ENCODE peak calls at places on chromosomes 12 and 14, in four cellular contexts. N is lower leg skin; Z is CD8-positive, alpha-beta T cell; X is breast epithelium. R is an unnamed sample.
A peak's percentile ranks its signal among the peaks of the same experiment; 100 is the strongest.

GRCh38 chr14:33457617-33458016 is 493.3 kb downstream of the EGLN3 start:
- DNase-seq in N (no peak), Z (no peak), X (no peak), R (no peak)

GRCh38 chr14:25121342-25122129 is 71.6 kb upstream of the STXBP6 start:
- DNase-seq in N (no peak), Z (no peak), X (no peak), R (no peak)

GRCh38 chr14:34685819-34686428 is 28.5 kb downstream of the CFL2 start:
- DNase-seq in N (no peak), Z (no peak), X (no peak), R (no peak)

GRCh38 chr12:62604856-62605255 is 138.2 kb downstream of the MON2 start:
- DNase-seq in N (no peak), Z (no peak), X (no peak), R (no peak)

GRCh38 chr14:55107766-55108554 is 21.1 kb upstream of the LGALS3 start:
- DNase-seq in N (peak; percentile 97), Z (no peak), X (peak; percentile 91), R (peak; percentile 96)

GRCh38 chr12:87127272-87127671 is 871.1 kb upstream of the MGAT4C start:
- DNase-seq in N (no peak), Z (no peak), X (no peak), R (no peak)

GRCh38 chr12:21308785-21309184 is 25.9 kb downstream of the SLCO1A2 start:
- DNase-seq in N (no peak), Z (no peak), X (no peak), R (no peak)

GRCh38 chr14:104142136-104143041 is 4.0 kb downstream of the KIF26A start:
- DNase-seq in N (peak; percentile 70), Z (no peak), X (no peak), R (peak; percentile 52)

GRCh38 chr14:32043624-32044023 is 33.5 kb upstream of the ARHGAP5 start:
- DNase-seq in N (no peak), Z (no peak), X (no peak), R (no peak)

GRCh38 chr14:90575336-90575735 is 178.5 kb downstream of the CALM1 start:
- DNase-seq in N (no peak), Z (no peak), X (no peak), R (no peak)

GRCh38 chr14:96146131-96146771 is 58.4 kb upstream of the BDKRB2 start:
- DNase-seq in N (no peak), Z (no peak), X (peak; percentile 85), R (peak; percentile 71)

GRCh38 chr12:66960704-66961690 is 282.1 kb upstream of the GRIP1 start:
- DNase-seq in N (no peak), Z (no peak), X (no peak), R (no peak)

GRCh38 chr12:3170423-3171194 is 93.4 kb downstream of the TSPAN9 start:
- DNase-seq in N (no peak), Z (no peak), X (no peak), R (no peak)

GRCh38 chr12:54375258-54375579 is 9.3 kb downstream of the ZNF385A start:
- DNase-seq in N (peak; percentile 79), Z (no peak), X (no peak), R (no peak)

GRCh38 chr14:104874571-104875411 is 9.7 kb downstream of the CEP170B start:
- DNase-seq in N (no peak), Z (no peak), X (no peak), R (no peak)

GRCh38 chr14:103280278-103280917 is 53.6 kb upstream of the EIF5 start:
- DNase-seq in N (no peak), Z (no peak), X (peak; percentile 4), R (no peak)

GRCh38 chr12:30626847-30627246 is 68.8 kb downstream of the IPO8 start:
- DNase-seq in N (no peak), Z (no peak), X (no peak), R (no peak)

GRCh38 chr12:19518209-19518608 is 78.9 kb downstream of the AEBP2 start:
- DNase-seq in N (no peak), Z (no peak), X (no peak), R (no peak)

GRCh38 chr12:25524381-25524780 is 28.7 kb downstream of the LMNTD1 start:
- DNase-seq in N (no peak), Z (no peak), X (no peak), R (no peak)

GRCh38 chr14:103445783-103446182 is 60.6 kb downstream of the MARK3 start:
- DNase-seq in N (no peak), Z (no peak), X (no peak), R (no peak)

GRCh38 chr12:71780207-71780822 is 25.7 kb downstream of the RAB21 start:
- DNase-seq in N (no peak), Z (peak; percentile 24), X (no peak), R (no peak)

GRCh38 chr12:6847676-6848075 is 3.4 kb downstream of the CDCA3 start:
- DNase-seq in N (no peak), Z (no peak), X (no peak), R (no peak)

GRCh38 chr12:128823216-128823915 is 392 bp downstream of the SLC15A4 start:
- DNase-seq in N (no peak), Z (no peak), X (no peak), R (no peak)

GRCh38 chr12:20350495-20350894 is 17.8 kb upstream of the PDE3A start:
- DNase-seq in N (no peak), Z (no peak), X (no peak), R (no peak)

GRCh38 chr12:110371408-110372055 is 32.0 kb downstream of the ANAPC7 start:
- DNase-seq in N (peak; percentile 83), Z (no peak), X (no peak), R (peak; percentile 78)

GRCh38 chr12:51961834-51962233 is 10.3 kb downstream of the ACVR1B start:
- DNase-seq in N (peak; percentile 43), Z (no peak), X (no peak), R (peak; percentile 28)

GRCh38 chr12:3035815-3036702 is 41.1 kb upstream of the TSPAN9 start:
- DNase-seq in N (no peak), Z (no peak), X (no peak), R (no peak)

GRCh38 chr12:60693019-60693626 is 1097.3 kb downstream of the SLC16A7 start:
- DNase-seq in N (no peak), Z (no peak), X (no peak), R (no peak)

GRCh38 chr12:124741211-124741610 is 122.5 kb downstream of the SCARB1 start:
- DNase-seq in N (no peak), Z (no peak), X (no peak), R (no peak)

GRCh38 chr14:81170829-81171195 is 49.9 kb downstream of the GTF2A1 start:
- DNase-seq in N (no peak), Z (no peak), X (no peak), R (no peak)

GRCh38 chr14:97381309-97381708 is 584.1 kb downstream of the VRK1 start:
- DNase-seq in N (peak; percentile 39), Z (no peak), X (no peak), R (no peak)

GRCh38 chr12:15627995-15628945 is 160.9 kb downstream of the EPS8 start:
- DNase-seq in N (no peak), Z (no peak), X (no peak), R (no peak)

GRCh38 chr12:106304797-106305196 is 2.3 kb downstream of the TCP11L2 start:
- DNase-seq in N (no peak), Z (no peak), X (no peak), R (no peak)

GRCh38 chr12:106303202-106303820 is 778 bp downstream of the TCP11L2 start:
- DNase-seq in N (peak; percentile 97), Z (peak; percentile 87), X (peak; percentile 80), R (peak; percentile 92)

GRCh38 chr12:106302401-106303201 is at the start of gene TCP11L2:
- DNase-seq in N (peak; percentile 98), Z (peak; percentile 90), X (peak; percentile 82), R (peak; percentile 92)

GRCh38 chr12:106305376-106305775 is 2.8 kb downstream of the TCP11L2 start:
- DNase-seq in N (no peak), Z (no peak), X (no peak), R (no peak)

GRCh38 chr12:106304001-106304421 is 1.5 kb downstream of the TCP11L2 start:
- DNase-seq in N (no peak), Z (no peak), X (no peak), R (no peak)
- H3K4me3 ChIP-seq in N (no peak overlapping the region), Z (peak overlapping the region; percentile 98), X (peak overlapping the region; percentile 95), R (peak overlapping the region; percentile 86)

DNA sequence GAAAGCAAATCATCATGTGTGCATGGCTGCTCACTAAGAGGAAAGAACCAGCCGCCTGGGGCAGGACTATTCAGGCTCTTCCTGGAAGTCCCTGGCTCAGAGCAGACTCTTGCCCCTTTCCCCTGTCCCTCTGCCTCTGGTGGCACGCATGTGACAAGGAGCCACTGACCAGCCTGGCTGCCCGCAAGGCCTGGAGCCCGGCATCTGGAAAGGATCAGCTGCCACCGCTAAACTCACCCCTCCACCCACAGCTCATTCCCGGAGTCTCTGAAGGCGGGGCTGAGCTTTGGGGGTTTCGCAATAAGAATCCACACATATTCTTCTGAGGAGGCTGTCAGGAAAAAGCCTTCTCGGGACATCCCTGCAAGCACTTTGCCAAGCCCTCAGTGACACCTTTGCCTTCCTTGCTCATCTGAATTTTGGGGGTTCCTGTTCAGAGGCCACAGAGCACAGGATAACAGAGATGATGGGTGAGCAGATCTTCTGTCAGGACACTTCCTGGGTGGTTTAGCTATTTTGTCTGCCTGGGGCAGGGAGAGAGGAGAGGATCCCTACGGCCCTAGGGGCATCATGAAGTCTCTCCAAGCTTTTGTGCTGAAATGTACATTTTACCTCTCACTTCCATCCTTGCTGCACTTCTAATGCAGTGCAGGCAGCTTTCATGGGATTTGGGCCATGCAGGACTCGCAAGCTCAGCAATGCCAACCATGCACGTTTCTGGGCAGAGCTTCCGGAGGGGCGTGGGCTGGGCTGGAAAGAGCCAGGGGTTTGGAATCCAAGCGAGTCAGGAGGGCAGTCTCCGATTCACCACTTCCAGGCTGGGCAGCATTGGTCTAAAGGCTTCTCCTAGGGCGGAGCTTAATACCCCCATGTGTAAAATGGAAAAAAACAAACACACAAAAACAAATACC is 124.8 kb upstream of the MAP1LC3B2 start:
- DNase-seq in N (peak; percentile 96), Z (no peak), X (peak; percentile 94), R (peak; percentile 97)
- H3K4me3 ChIP-seq in N (no peak overlapping the region), Z (no peak overlapping the region), X (peak overlapping the region; percentile 50), R (peak overlapping the region; percentile 56)

DNA sequence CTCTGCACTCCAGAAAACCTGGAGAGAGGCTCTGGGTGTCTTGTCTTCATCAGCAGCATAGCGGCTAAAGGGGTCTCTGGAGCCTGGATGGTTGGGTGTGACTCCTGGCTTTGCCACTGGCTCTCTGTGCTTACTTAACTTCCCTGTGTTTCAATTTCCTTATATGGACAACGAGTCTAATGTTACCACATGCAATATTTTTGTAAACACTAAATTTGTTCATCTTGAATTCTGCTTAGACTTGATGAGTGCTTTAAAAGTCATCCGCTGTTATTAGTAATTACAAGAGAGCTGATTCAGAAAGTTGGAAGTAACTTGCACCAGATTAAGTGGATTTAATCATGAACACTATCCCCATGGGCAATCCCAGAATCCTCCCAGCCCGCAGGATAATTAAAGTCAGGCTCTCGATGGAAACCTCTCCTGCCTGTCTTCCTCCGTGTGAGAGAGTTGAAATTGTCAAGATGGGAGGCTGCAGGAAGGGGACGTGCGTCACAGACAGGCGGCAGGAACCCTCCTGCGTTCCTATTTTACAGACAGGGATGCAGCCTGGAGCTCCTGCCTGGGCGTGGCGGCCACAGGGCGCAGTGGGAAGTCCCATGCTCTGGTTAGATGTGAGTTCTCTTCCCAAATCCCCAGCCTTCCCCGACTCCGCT is 201.3 kb downstream of the TTC8 start:
- DNase-seq in N (peak; percentile 88), Z (no peak), X (no peak), R (no peak)
- H3K4me3 ChIP-seq in N (no peak overlapping the region), Z (no peak overlapping the region), X (peak overlapping the region; percentile 13), R (no peak overlapping the region)

DNA sequence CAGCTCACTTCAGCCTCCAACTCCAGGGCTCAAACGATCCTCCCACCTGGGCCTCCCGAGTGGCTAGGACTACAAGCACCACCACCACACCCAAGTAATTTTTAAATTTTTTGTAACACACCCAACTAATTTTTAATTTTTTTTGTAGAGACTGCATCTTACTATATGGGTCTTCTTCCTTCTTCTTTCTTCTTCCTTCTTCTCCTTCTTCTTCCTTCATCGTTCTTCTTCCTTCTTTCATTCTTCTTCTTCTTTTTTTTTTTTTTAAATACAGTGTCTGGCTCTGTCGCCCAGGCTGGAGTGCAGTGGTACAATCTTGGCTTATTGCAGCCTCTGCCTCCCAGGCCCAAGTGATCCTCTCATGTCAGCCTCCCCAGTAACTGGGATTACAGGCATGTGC is 965 bp upstream of the CREBL2 start:
- DNase-seq in N (no peak), Z (no peak), X (no peak), R (no peak)
- H3K4me3 ChIP-seq in N (no peak overlapping the region), Z (peak overlapping the region; percentile 90), X (peak overlapping the region; percentile 77), R (peak overlapping the region; percentile 83)